ENCODE peak calls at places on chromosomes 12 and 14, in seven cellular contexts. One of them, this sample, is unnamed.
A peak's percentile ranks its signal among the peaks of the same experiment; 100 is the strongest.

GRCh38 chr14:54603362-54603761 is 36.4 kb downstream of the SAMD4A start:
- DNase-seq in H1: no peak
- DNase-seq in neuronal stem cell: no peak
- DNase-seq in mesenchymal stem cell: peak; percentile 91
- DNase-seq in IMR-90: peak; percentile 82
- DNase-seq in mesendoderm: no peak
- DNase-seq in H9: no peak
- DNase-seq in this sample: peak; percentile 44

GRCh38 chr12:129964826-129965457 is 61.1 kb upstream of the TMEM132D start:
- DNase-seq in H1: no peak
- DNase-seq in H9: no peak
- DNase-seq in neuronal stem cell: no peak
- DNase-seq in mesendoderm: no peak
- DNase-seq in IMR-90: no peak
- DNase-seq in mesenchymal stem cell: no peak
- DNase-seq in this sample: no peak

GRCh38 chr12:109671482-109671881 is 42.1 kb upstream of the FAM222A start:
- DNase-seq in H1: no peak
- DNase-seq in H9: no peak
- DNase-seq in neuronal stem cell: no peak
- DNase-seq in IMR-90: no peak
- DNase-seq in mesenchymal stem cell: no peak
- DNase-seq in mesendoderm: no peak
- DNase-seq in this sample: no peak

GRCh38 chr12:71556471-71556870 is 107.2 kb downstream of the ZFC3H1 start:
- DNase-seq in mesendoderm: no peak
- DNase-seq in H9: no peak
- DNase-seq in H1: no peak
- DNase-seq in mesenchymal stem cell: no peak
- DNase-seq in neuronal stem cell: no peak
- DNase-seq in IMR-90: no peak
- DNase-seq in this sample: no peak

GRCh38 chr14:54129850-54130640 is 173.4 kb upstream of the BMP4 start:
- DNase-seq in neuronal stem cell: no peak
- DNase-seq in mesenchymal stem cell: no peak
- DNase-seq in H1: no peak
- DNase-seq in IMR-90: peak; percentile 52
- DNase-seq in mesendoderm: no peak
- DNase-seq in H9: no peak
- DNase-seq in this sample: no peak

GRCh38 chr12:93660996-93661395 is 16.2 kb upstream of the CRADD start:
- DNase-seq in neuronal stem cell: no peak
- DNase-seq in H9: no peak
- DNase-seq in H1: no peak
- DNase-seq in mesenchymal stem cell: no peak
- DNase-seq in IMR-90: no peak
- DNase-seq in mesendoderm: no peak
- DNase-seq in this sample: no peak

GRCh38 chr12:80837342-80837978 is 100.3 kb downstream of the LIN7A start:
- DNase-seq in mesendoderm: peak; percentile 96
- DNase-seq in H9: peak; percentile 72
- DNase-seq in H1: peak; percentile 34
- DNase-seq in neuronal stem cell: peak; percentile 51
- DNase-seq in mesenchymal stem cell: peak; percentile 54
- DNase-seq in IMR-90: peak; percentile 76
- DNase-seq in this sample: peak; percentile 82

GRCh38 chr14:52551696-52552062 is 626 bp downstream of the TXNDC16 start:
- DNase-seq in mesenchymal stem cell: peak; percentile 55
- DNase-seq in H9: no peak
- DNase-seq in H1: no peak
- DNase-seq in IMR-90: peak; percentile 39
- DNase-seq in mesendoderm: no peak
- DNase-seq in neuronal stem cell: peak; percentile 17
- DNase-seq in this sample: no peak

GRCh38 chr14:40197344-40197743 is 765.1 kb upstream of the FBXO33 start:
- DNase-seq in mesenchymal stem cell: no peak
- DNase-seq in IMR-90: no peak
- DNase-seq in neuronal stem cell: no peak
- DNase-seq in mesendoderm: no peak
- DNase-seq in H1: no peak
- DNase-seq in H9: no peak
- DNase-seq in this sample: no peak

GRCh38 chr14:93970589-93970966 is 5.8 kb downstream of the ASB2 start:
- DNase-seq in IMR-90: no peak
- DNase-seq in mesendoderm: no peak
- DNase-seq in H9: no peak
- DNase-seq in mesenchymal stem cell: no peak
- DNase-seq in H1: no peak
- DNase-seq in neuronal stem cell: no peak
- DNase-seq in this sample: no peak

GRCh38 chr12:60489071-60489470 is 893.2 kb downstream of the SLC16A7 start:
- DNase-seq in mesendoderm: no peak
- DNase-seq in H9: no peak
- DNase-seq in mesenchymal stem cell: no peak
- DNase-seq in neuronal stem cell: no peak
- DNase-seq in IMR-90: peak; percentile 57
- DNase-seq in H1: no peak
- DNase-seq in this sample: no peak

GRCh38 chr14:90109858-90110257 is 48.1 kb downstream of the KCNK13 start:
- DNase-seq in IMR-90: no peak
- DNase-seq in mesendoderm: peak; percentile 75
- DNase-seq in H9: peak; percentile 67
- DNase-seq in mesenchymal stem cell: no peak
- DNase-seq in H1: peak; percentile 13
- DNase-seq in neuronal stem cell: no peak
- DNase-seq in this sample: peak; percentile 48

GRCh38 chr12:113247123-113248045 is 26.1 kb downstream of the TPCN1 start:
- DNase-seq in mesenchymal stem cell: peak; percentile 71
- DNase-seq in H1: no peak
- DNase-seq in H9: no peak
- DNase-seq in mesendoderm: peak; percentile 50
- DNase-seq in neuronal stem cell: no peak
- DNase-seq in IMR-90: peak; percentile 68
- DNase-seq in this sample: peak; percentile 12

GRCh38 chr12:124909831-124910560 is 4.5 kb downstream of the UBC start:
- DNase-seq in H1: no peak
- DNase-seq in IMR-90: peak; percentile 48
- DNase-seq in neuronal stem cell: no peak
- DNase-seq in mesendoderm: no peak
- DNase-seq in H9: no peak
- DNase-seq in mesenchymal stem cell: peak; percentile 87
- DNase-seq in this sample: peak; percentile 69

GRCh38 chr12:71710276-71711125 is 24.6 kb downstream of the TMEM19 start:
- DNase-seq in mesenchymal stem cell: peak; percentile 72
- DNase-seq in mesendoderm: peak; percentile 67
- DNase-seq in IMR-90: peak; percentile 91
- DNase-seq in neuronal stem cell: no peak
- DNase-seq in H9: no peak
- DNase-seq in H1: peak; percentile 19
- DNase-seq in this sample: peak; percentile 71

GRCh38 chr12:11668611-11669010 is 19.1 kb downstream of the ETV6 start:
- DNase-seq in H9: no peak
- DNase-seq in IMR-90: no peak
- DNase-seq in neuronal stem cell: no peak
- DNase-seq in H1: no peak
- DNase-seq in mesendoderm: no peak
- DNase-seq in mesenchymal stem cell: no peak
- DNase-seq in this sample: peak; percentile 57

GRCh38 chr14:62017651-62018230 is 255.5 kb downstream of the SNAPC1 start:
- DNase-seq in mesenchymal stem cell: no peak
- DNase-seq in neuronal stem cell: no peak
- DNase-seq in IMR-90: no peak
- DNase-seq in H1: no peak
- DNase-seq in mesendoderm: no peak
- DNase-seq in H9: no peak
- DNase-seq in this sample: peak; percentile 99
- H3K18ac ChIP-seq in mesenchymal stem cell: no peak overlapping the region
- H3K18ac ChIP-seq in neuronal stem cell: no peak overlapping the region
- H3K18ac ChIP-seq in IMR-90: peak overlapping the region; percentile 46
- H3K18ac ChIP-seq in H1: no peak overlapping the region
- H3K18ac ChIP-seq in mesendoderm: no peak overlapping the region
- H3K18ac ChIP-seq in H9: no peak overlapping the region
- H3K18ac ChIP-seq in this sample: no peak overlapping the region

GRCh38 chr14:104116544-104117340 is 21.6 kb upstream of the KIF26A start:
- DNase-seq in IMR-90: no peak
- DNase-seq in neuronal stem cell: no peak
- DNase-seq in mesendoderm: no peak
- DNase-seq in mesenchymal stem cell: no peak
- DNase-seq in H9: no peak
- DNase-seq in H1: no peak
- DNase-seq in this sample: peak; percentile 55

GRCh38 chr14:104117341-104118005 is 20.9 kb upstream of the KIF26A start:
- DNase-seq in mesendoderm: no peak
- DNase-seq in IMR-90: no peak
- DNase-seq in neuronal stem cell: no peak
- DNase-seq in H9: peak; percentile 36
- DNase-seq in H1: no peak
- DNase-seq in mesenchymal stem cell: no peak
- DNase-seq in this sample: no peak

GRCh38 chr14:104119119-104119699 is 19.2 kb upstream of the KIF26A start:
- DNase-seq in mesenchymal stem cell: no peak
- DNase-seq in mesendoderm: no peak
- DNase-seq in IMR-90: no peak
- DNase-seq in H9: peak; percentile 31
- DNase-seq in neuronal stem cell: no peak
- DNase-seq in H1: no peak
- DNase-seq in this sample: no peak

GRCh38 chr14:104119700-104120251 is 18.6 kb upstream of the KIF26A start:
- DNase-seq in mesendoderm: no peak
- DNase-seq in IMR-90: no peak
- DNase-seq in mesenchymal stem cell: no peak
- DNase-seq in H9: no peak
- DNase-seq in H1: no peak
- DNase-seq in neuronal stem cell: no peak
- DNase-seq in this sample: no peak

DNA sequence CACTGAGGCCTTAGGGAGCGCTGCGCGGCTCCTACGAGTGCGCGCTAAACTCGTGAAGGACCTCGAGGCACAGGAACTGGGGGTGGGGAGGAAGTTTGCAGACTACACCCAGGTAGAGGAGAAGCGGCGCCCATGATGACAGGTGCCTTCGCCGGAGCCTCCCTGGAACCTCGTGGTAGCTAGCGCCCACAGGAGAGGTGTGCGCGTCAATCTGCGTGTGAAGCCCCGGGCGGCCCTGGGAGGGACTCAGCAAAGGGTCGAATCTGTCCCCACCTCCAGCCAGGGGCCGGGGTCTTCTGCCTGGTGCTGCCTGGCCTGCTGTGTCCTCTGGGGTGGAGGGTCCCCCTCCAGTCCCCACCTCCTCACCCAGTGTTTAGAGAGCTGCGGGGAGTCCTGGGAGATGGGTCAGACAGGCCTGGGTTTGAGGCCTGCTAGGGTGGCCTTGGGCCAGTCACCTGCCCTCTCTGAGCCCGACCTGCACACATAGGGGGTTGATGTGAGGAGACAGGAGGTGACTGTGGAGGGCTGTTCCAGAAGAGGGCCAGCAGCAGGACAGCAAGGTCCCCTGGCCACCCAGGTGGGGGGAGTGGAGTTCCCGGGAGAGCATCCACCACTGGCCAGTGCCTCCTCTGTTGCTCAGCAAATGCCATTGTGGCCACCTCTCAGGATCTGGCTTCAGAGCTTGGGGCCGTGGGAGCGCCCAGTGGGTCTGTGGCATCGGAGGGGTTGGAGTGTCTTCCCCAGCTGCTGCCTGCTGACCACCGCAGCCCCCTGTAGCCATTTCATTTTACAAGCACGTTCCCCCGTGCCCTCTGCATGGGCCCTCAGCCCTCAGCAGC is 20.2 kb upstream of the KIF26A start:
- DNase-seq in H9: peak; percentile 31
- DNase-seq in mesenchymal stem cell: no peak
- DNase-seq in IMR-90: no peak
- DNase-seq in mesendoderm: no peak
- DNase-seq in neuronal stem cell: no peak
- DNase-seq in H1: no peak
- DNase-seq in this sample: no peak
- H3K27ac ChIP-seq in H9: no peak overlapping the region
- H3K27ac ChIP-seq in mesenchymal stem cell: no peak overlapping the region
- H3K27ac ChIP-seq in IMR-90: no peak overlapping the region
- H3K27ac ChIP-seq in mesendoderm: no peak overlapping the region
- H3K27ac ChIP-seq in neuronal stem cell: no peak overlapping the region
- H3K27ac ChIP-seq in H1: no peak overlapping the region
- H3K27ac ChIP-seq in this sample: no peak overlapping the region

GRCh38 chr14:21933681-21934080 is 260.1 kb upstream of the OR4E1 start:
- DNase-seq in mesenchymal stem cell: no peak
- DNase-seq in mesendoderm: no peak
- DNase-seq in H1: no peak
- DNase-seq in IMR-90: no peak
- DNase-seq in neuronal stem cell: no peak
- DNase-seq in H9: no peak
- DNase-seq in this sample: peak; percentile 31
- H2BK120ac ChIP-seq in mesenchymal stem cell: no peak overlapping the region
- H2BK120ac ChIP-seq in mesendoderm: no peak overlapping the region
- H2BK120ac ChIP-seq in H1: no peak overlapping the region
- H2BK120ac ChIP-seq in IMR-90: no peak overlapping the region
- H2BK120ac ChIP-seq in neuronal stem cell: no peak overlapping the region
- H2BK120ac ChIP-seq in H9: no peak overlapping the region
- H2BK120ac ChIP-seq in this sample: no peak overlapping the region

GRCh38 chr12:120168337-120168736 is 26.2 kb downstream of the GCN1 start:
- DNase-seq in mesenchymal stem cell: no peak
- DNase-seq in H9: no peak
- DNase-seq in IMR-90: no peak
- DNase-seq in H1: no peak
- DNase-seq in neuronal stem cell: no peak
- DNase-seq in mesendoderm: no peak
- DNase-seq in this sample: no peak
- H3K18ac ChIP-seq in mesenchymal stem cell: no peak overlapping the region
- H3K18ac ChIP-seq in H9: no peak overlapping the region
- H3K18ac ChIP-seq in IMR-90: no peak overlapping the region
- H3K18ac ChIP-seq in H1: no peak overlapping the region
- H3K18ac ChIP-seq in neuronal stem cell: no peak overlapping the region
- H3K18ac ChIP-seq in mesendoderm: no peak overlapping the region
- H3K18ac ChIP-seq in this sample: no peak overlapping the region